ENCODE peak calls at places on chromosomes 13 and 19, in four cellular contexts. One of them, this sample, is unnamed. For H3K4me1, the result is how much of the 10 kb centered on the place peaks cover.

GRCh38 chr13:34762312-34762711 is 179.8 kb upstream of the NBEA start:
- DNase-seq in uterus: no peak
- DNase-seq in gastrocnemius medialis: no peak
- DNase-seq in esophagus muscularis mucosa: no peak
- DNase-seq in this sample: no peak

GRCh38 chr13:36343766-36344165 is 2.4 kb downstream of the SPART start:
- DNase-seq in gastrocnemius medialis: no peak
- DNase-seq in esophagus muscularis mucosa: no peak
- DNase-seq in uterus: no peak
- DNase-seq in this sample: no peak

GRCh38 chr19:952680-953500 is 27.1 kb downstream of the ARID3A start:
- DNase-seq in uterus: no peak
- DNase-seq in esophagus muscularis mucosa: no peak
- DNase-seq in gastrocnemius medialis: no peak
- DNase-seq in this sample: no peak

GRCh38 chr19:6233051-6233826 is 46.5 kb downstream of the MLLT1 start:
- DNase-seq in uterus: peak
- DNase-seq in esophagus muscularis mucosa: no peak
- DNase-seq in gastrocnemius medialis: peak
- DNase-seq in this sample: no peak

GRCh38 chr13:50094615-50095293 is 79.5 kb downstream of the KCNRG start:
- DNase-seq in uterus: no peak
- DNase-seq in gastrocnemius medialis: no peak
- DNase-seq in esophagus muscularis mucosa: no peak
- DNase-seq in this sample: no peak

GRCh38 chr19:45496349-45496953 is 396 bp downstream of the RTN2 start:
- DNase-seq in gastrocnemius medialis: no peak
- DNase-seq in uterus: peak
- DNase-seq in esophagus muscularis mucosa: no peak
- DNase-seq in this sample: no peak

GRCh38 chr13:48944221-48944620 is 31.5 kb upstream of the FNDC3A start:
- DNase-seq in gastrocnemius medialis: no peak
- DNase-seq in esophagus muscularis mucosa: no peak
- DNase-seq in uterus: no peak
- DNase-seq in this sample: no peak

GRCh38 chr19:5951338-5951861 is 26.5 kb downstream of the RANBP3 start:
- DNase-seq in esophagus muscularis mucosa: no peak
- DNase-seq in gastrocnemius medialis: no peak
- DNase-seq in uterus: no peak
- DNase-seq in this sample: no peak

GRCh38 chr13:113291997-113292862 is 4.8 kb upstream of the LAMP1 start:
- DNase-seq in gastrocnemius medialis: peak
- DNase-seq in uterus: peak
- DNase-seq in esophagus muscularis mucosa: no peak
- DNase-seq in this sample: no peak

GRCh38 chr13:88248393-88248792 is 577.2 kb downstream of the SLITRK5 start:
- DNase-seq in gastrocnemius medialis: no peak
- DNase-seq in uterus: no peak
- DNase-seq in esophagus muscularis mucosa: no peak
- DNase-seq in this sample: no peak

GRCh38 chr19:43575156-43575950 is at the start of the genes PINLYP and XRCC1:
- DNase-seq in gastrocnemius medialis: peak
- DNase-seq in uterus: peak
- DNase-seq in esophagus muscularis mucosa: peak
- DNase-seq in this sample: peak

GRCh38 chr13:55244991-55245644 is 1895.6 kb upstream of the PRR20A start:
- DNase-seq in gastrocnemius medialis: no peak
- DNase-seq in uterus: no peak
- DNase-seq in esophagus muscularis mucosa: no peak
- DNase-seq in this sample: no peak

GRCh38 chr13:46340631-46341111 is 46.4 kb downstream of the RUBCNL start:
- DNase-seq in gastrocnemius medialis: no peak
- DNase-seq in esophagus muscularis mucosa: no peak
- DNase-seq in uterus: no peak
- DNase-seq in this sample: no peak

DNA sequence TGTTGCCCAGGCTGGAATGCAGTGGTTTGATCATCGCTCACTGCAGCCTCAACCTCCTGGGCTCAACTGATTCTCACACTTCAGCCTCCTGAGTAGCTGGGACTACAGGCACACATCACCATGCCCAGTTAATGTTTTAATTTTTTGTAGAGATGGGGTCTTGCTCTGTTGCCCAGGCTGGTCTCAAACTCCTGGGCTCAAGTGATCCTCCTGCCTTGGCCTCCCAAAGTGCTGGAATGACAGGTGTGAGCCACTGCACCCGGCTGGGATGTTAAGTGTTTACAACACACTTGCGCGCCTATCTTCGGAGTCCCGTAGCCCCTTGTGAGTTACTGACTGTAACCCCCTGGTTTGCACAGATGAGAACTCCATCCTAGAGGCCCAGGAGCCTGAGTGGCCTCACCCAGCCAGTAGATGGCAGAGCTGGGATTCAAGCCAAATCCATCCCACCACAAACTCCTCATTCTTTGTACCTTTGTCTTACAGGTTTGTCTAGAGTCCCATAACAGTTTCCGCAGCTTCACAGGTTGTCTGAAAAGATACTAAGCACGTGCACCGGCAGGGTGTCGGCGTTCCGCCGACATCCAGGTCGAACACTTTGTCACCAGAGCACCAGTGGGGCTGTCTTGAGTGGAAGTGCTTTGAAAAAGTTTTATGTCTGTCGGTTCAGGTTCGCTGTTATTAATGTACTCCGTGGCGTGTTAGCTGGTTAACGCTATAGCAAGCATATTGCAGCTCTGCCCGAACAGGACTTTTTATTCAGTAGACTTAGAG is 14.7 kb downstream of the MAG start:
- DNase-seq in gastrocnemius medialis: no peak
- DNase-seq in esophagus muscularis mucosa: no peak
- DNase-seq in uterus: no peak
- DNase-seq in this sample: no peak
- TF ChIP-seq CTCF in gastrocnemius medialis: no peak
- TF ChIP-seq CTCF in esophagus muscularis mucosa: no peak
- TF ChIP-seq CTCF in uterus: no peak
- TF ChIP-seq CTCF in this sample: no peak

GRCh38 chr19:9937001-9937411 is 691 bp upstream of the OLFM2 start:
- DNase-seq in gastrocnemius medialis: no peak
- DNase-seq in uterus: peak
- DNase-seq in esophagus muscularis mucosa: no peak
- DNase-seq in this sample: no peak
- H3K4me3 ChIP-seq in gastrocnemius medialis: no peak
- H3K4me3 ChIP-seq in uterus: no peak
- H3K4me3 ChIP-seq in esophagus muscularis mucosa: no peak
- H3K4me3 ChIP-seq in this sample: peak

DNA sequence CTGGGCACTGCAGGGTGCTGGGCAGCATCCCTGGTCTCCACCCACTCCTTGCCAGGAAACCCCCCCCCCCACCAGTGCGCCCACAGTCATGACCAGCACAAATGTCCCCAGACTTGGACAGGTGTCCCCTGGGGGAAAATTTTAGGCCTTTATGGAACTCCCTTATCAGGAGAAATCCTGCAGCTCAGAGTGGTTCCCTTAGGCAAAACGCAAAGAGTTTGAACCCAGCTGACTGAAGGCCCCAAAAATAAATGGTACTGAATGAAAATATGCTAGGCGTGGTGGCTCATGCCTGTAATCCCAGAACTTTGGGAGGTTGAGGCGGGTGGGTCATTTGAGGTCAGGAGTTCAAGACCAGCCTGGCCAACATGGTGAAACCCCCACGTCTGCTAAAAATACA is 51.8 kb downstream of the GADD45B start:
- DNase-seq in uterus: no peak
- DNase-seq in gastrocnemius medialis: no peak
- DNase-seq in esophagus muscularis mucosa: no peak
- DNase-seq in this sample: no peak
- H3K4me1 ChIP-seq in uterus: under half
- H3K4me1 ChIP-seq in gastrocnemius medialis: under half
- H3K4me1 ChIP-seq in esophagus muscularis mucosa: under half
- H3K4me1 ChIP-seq in this sample: under half

GRCh38 chr19:8194528-8195275 is 14.5 kb upstream of the CERS4 start:
- DNase-seq in uterus: no peak
- DNase-seq in esophagus muscularis mucosa: no peak
- DNase-seq in gastrocnemius medialis: no peak
- DNase-seq in this sample: no peak
- TF ChIP-seq CTCF in uterus: no peak
- TF ChIP-seq CTCF in esophagus muscularis mucosa: no peak
- TF ChIP-seq CTCF in gastrocnemius medialis: no peak
- TF ChIP-seq CTCF in this sample: no peak

GRCh38 chr19:16142032-16142580 is 1.4 kb upstream of the HSH2D start:
- DNase-seq in esophagus muscularis mucosa: no peak
- DNase-seq in uterus: no peak
- DNase-seq in gastrocnemius medialis: no peak
- DNase-seq in this sample: no peak
- H3K4me3 ChIP-seq in esophagus muscularis mucosa: no peak
- H3K4me3 ChIP-seq in uterus: no peak
- H3K4me3 ChIP-seq in gastrocnemius medialis: no peak
- H3K4me3 ChIP-seq in this sample: no peak